ENCODE peak calls at places on chromosomes 11 and 22, in five cellular contexts. P is A549, A is dorsolateral prefrontal cortex, Q is Peyer's patch, M is transverse colon. U is an unnamed sample.

GRCh38 chr22:23692598-23693291 is 1.9 kb downstream of the RGL4 start:
- DNase-seq in Q (peak), P (no peak), A (no peak), M (no peak), U (no peak)

GRCh38 chr11:13045734-13046133 is 36.6 kb downstream of the RASSF10 start:
- DNase-seq in P (no peak), M (no peak), A (peak), Q (no peak), U (no peak)

GRCh38 chr11:9765320-9766101 is 101.6 kb downstream of the SWAP70 start:
- DNase-seq in M (no peak), Q (no peak), P (no peak), A (no peak), U (no peak)

GRCh38 chr11:103926990-103927389 is 109.5 kb upstream of the DDI1 start:
- DNase-seq in P (no peak), M (no peak), A (no peak), Q (no peak), U (no peak)

GRCh38 chr11:128867277-128867676 is at the start of gene KCNJ1:
- DNase-seq in Q (no peak), A (no peak), M (no peak), P (no peak), U (no peak)

GRCh38 chr11:59802639-59803176 is 7.9 kb downstream of the MRPL16 start:
- DNase-seq in P (no peak), A (peak), M (no peak), Q (no peak), U (peak)

GRCh38 chr11:77557553-77557952 is 32.2 kb upstream of the AQP11 start:
- DNase-seq in M (no peak), Q (no peak), A (peak), P (no peak), U (no peak)

GRCh38 chr11:46345881-46346484 is 1.3 kb upstream of the DGKZ start:
- DNase-seq in A (no peak), Q (no peak), P (no peak), M (no peak), U (no peak)

GRCh38 chr11:75706260-75706729 is 11.3 kb upstream of the MOGAT2 start:
- DNase-seq in M (peak), Q (peak), A (peak), P (peak), U (peak)

GRCh38 chr11:132486060-132486459 is 1046.2 kb downstream of the OPCML start:
- DNase-seq in A (no peak), M (no peak), P (no peak), Q (no peak), U (no peak)

GRCh38 chr22:26547426-26547825 is 35.2 kb upstream of the TFIP11 start:
- DNase-seq in P (no peak), A (no peak), M (no peak), Q (no peak), U (no peak)

GRCh38 chr11:360326-361280 is 8.7 kb upstream of the B4GALNT4 start:
- DNase-seq in M (no peak), A (no peak), P (no peak), Q (peak), U (no peak)

GRCh38 chr22:38865201-38866023 is 6.6 kb downstream of the CBX6 start:
- DNase-seq in P (no peak), Q (no peak), A (no peak), M (no peak), U (no peak)

GRCh38 chr11:123491241-123491640 is 61.2 kb downstream of the GRAMD1B start:
- DNase-seq in A (no peak), Q (no peak), P (no peak), M (no peak), U (no peak)

GRCh38 chr22:46146329-46146728 is 4.0 kb upstream of the PPARA start:
- DNase-seq in A (no peak), M (no peak), P (no peak), Q (no peak), U (no peak)

GRCh38 chr11:69913591-69914285 is 94.5 kb upstream of the FGF3 start:
- DNase-seq in Q (peak), P (no peak), A (no peak), M (no peak), U (no peak)

GRCh38 chr11:114832532-114833125 is 154.3 kb downstream of the NXPE2 start:
- DNase-seq in P (no peak), A (no peak), Q (no peak), M (no peak), U (no peak)

GRCh38 chr11:14742849-14743248 is 99.2 kb downstream of the PDE3B start:
- DNase-seq in Q (no peak), M (no peak), P (no peak), A (no peak), U (no peak)

GRCh38 chr11:68115285-68115684 is 5.9 kb downstream of the CHKA start:
- DNase-seq in Q (no peak), A (no peak), P (no peak), M (no peak), U (no peak)

GRCh38 chr11:61007383-61007970 is 36.0 kb downstream of the CD6 start:
- DNase-seq in P (no peak), Q (no peak), A (peak), M (peak), U (peak)

GRCh38 chr11:78476066-78476465 is 58.4 kb upstream of the GAB2 start:
- DNase-seq in P (no peak), M (no peak), A (no peak), Q (no peak), U (no peak)

GRCh38 chr11:67615455-67616430 is 9.0 kb downstream of the NDUFV1 start:
- DNase-seq in M (peak), P (peak), A (no peak), Q (peak), U (peak)

GRCh38 chr22:19868333-19868732 is 13.7 kb upstream of the GNB1L start:
- DNase-seq in A (no peak), M (no peak), Q (peak), P (no peak), U (no peak)

GRCh38 chr11:19713221-19714092 is 820 bp downstream of the NAV2 start:
- DNase-seq in Q (no peak), M (no peak), P (no peak), A (no peak), U (peak)

GRCh38 chr11:129278586-129279319 is 86.6 kb upstream of the ARHGAP32 start:
- DNase-seq in P (no peak), A (no peak), M (peak), Q (peak), U (peak)

GRCh38 chr22:37267128-37267587 is 15.2 kb upstream of the CYTH4 start:
- DNase-seq in P (peak), A (no peak), M (peak), Q (peak), U (peak)

GRCh38 chr11:11589385-11589890 is 32.4 kb downstream of the GALNT18 start:
- DNase-seq in Q (no peak), P (no peak), A (no peak), M (no peak), U (no peak)

GRCh38 chr22:41821449-41822030 is 11.4 kb upstream of the SREBF2 start:
- DNase-seq in Q (no peak), P (no peak), M (no peak), A (no peak), U (no peak)

GRCh38 chr11:69644071-69644961 is 3.4 kb downstream of the CCND1 start:
- DNase-seq in A (no peak), Q (peak), M (peak), P (peak), U (peak)

GRCh38 chr11:47264119-47264915 is 5.6 kb upstream of the MADD start:
- DNase-seq in A (no peak), P (no peak), M (no peak), Q (no peak), U (no peak)

GRCh38 chr22:30873086-30873650 is 95.4 kb downstream of the MORC2 start:
- DNase-seq in A (no peak), M (peak), Q (no peak), P (no peak), U (peak)

GRCh38 chr11:19848219-19848618 is 135.6 kb downstream of the NAV2 start:
- DNase-seq in P (no peak), Q (no peak), A (no peak), M (no peak), U (no peak)

GRCh38 chr11:76156971-76157427 is 49.3 kb downstream of the WNT11 start:
- DNase-seq in P (no peak), M (no peak), A (no peak), Q (peak), U (no peak)

GRCh38 chr22:47835726-47836125 is 1073.3 kb downstream of the TBC1D22A start:
- DNase-seq in P (no peak), A (no peak), M (no peak), Q (no peak), U (no peak)

GRCh38 chr22:49965291-49966040 is 4.9 kb downstream of the PIM3 start:
- DNase-seq in Q (peak), M (peak), A (no peak), P (no peak), U (peak)

GRCh38 chr11:59292611-59293010 is 66.1 kb upstream of the OR5AN1 start:
- DNase-seq in M (no peak), Q (no peak), P (no peak), A (no peak), U (no peak)

GRCh38 chr11:131095501-131096185 is 179.4 kb upstream of the SNX19 start:
- DNase-seq in Q (no peak), A (no peak), P (no peak), M (no peak), U (no peak)

GRCh38 chr11:48210052-48210451 is 6.6 kb upstream of the OR4B1 start:
- DNase-seq in A (no peak), Q (no peak), M (no peak), P (peak), U (no peak)

GRCh38 chr22:17264321-17265052 is 45.3 kb upstream of the ADA2 start:
- DNase-seq in P (no peak), Q (no peak), M (no peak), A (no peak), U (no peak)
- TF ChIP-seq CTCF in P (no peak), Q (no peak), M (no peak), A (no peak), U (no peak)

DNA sequence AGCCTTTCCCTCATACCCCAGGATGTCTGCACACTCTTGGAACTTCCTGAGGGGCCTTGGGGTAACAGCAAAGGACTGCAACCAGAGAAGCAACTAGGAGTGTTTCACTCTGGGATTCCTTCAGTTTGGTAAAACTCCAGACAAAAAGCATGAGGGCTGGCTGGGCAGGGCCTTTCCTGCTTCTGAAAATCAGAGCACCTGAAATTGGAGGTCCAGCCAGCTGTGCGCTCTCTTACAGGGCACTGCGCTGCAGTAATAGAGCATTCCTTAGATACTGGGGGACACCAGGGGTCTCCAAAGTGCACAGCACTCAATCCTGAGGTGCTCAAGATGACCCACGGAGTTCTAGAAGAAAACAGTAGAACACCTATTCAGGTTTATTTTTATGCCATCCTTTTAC is 49.7 kb downstream of the PLEKHA7 start:
- DNase-seq in P (no peak), Q (no peak), A (no peak), M (no peak), U (no peak)
- H3K27ac ChIP-seq in P (no peak), Q (no peak), A (no peak), M (no peak), U (no peak)

GRCh38 chr11:2690596-2691354 is 9.0 kb downstream of the KCNQ1OT1 start:
- DNase-seq in A (no peak), M (no peak), Q (peak), P (no peak), U (no peak)
- TF ChIP-seq CTCF in A (no peak), M (no peak), Q (no peak), P (no peak), U (no peak)

GRCh38 chr11:116267146-116267545 is 505.6 kb downstream of the BUD13 start:
- DNase-seq in M (no peak), Q (no peak), A (no peak), P (no peak), U (no peak)

GRCh38 chr11:116262370-116262769 is 510.4 kb downstream of the BUD13 start:
- DNase-seq in P (no peak), M (no peak), A (no peak), Q (no peak), U (no peak)

GRCh38 chr11:116263020-116263419 is 509.8 kb downstream of the BUD13 start:
- DNase-seq in A (no peak), M (no peak), P (no peak), Q (no peak), U (no peak)

GRCh38 chr11:116261616-116262015 is 511.2 kb downstream of the BUD13 start:
- DNase-seq in A (no peak), P (no peak), Q (no peak), M (no peak), U (no peak)

DNA sequence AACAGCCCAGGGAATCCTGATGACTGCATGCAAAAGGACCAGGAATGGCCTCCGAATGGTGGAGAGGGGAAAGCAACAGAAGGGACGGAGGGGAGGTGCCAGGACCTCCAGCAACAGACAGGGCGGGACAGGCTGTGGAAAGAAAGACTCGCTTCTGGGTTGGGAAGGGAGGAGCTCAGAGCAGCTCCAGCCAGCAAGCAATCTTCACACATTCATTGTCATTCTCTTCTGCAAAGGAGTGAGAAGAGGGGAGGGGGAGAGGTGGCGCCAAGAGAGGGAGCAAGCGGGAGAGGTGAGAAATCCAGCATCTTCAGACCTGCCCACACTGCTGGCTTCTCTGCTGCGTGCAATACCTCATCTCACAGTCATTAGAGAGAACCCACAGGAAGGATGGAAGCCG is 509.0 kb downstream of the BUD13 start:
- DNase-seq in A (no peak), P (no peak), M (no peak), Q (no peak), U (no peak)
- H3K27ac ChIP-seq in A (no peak), P (no peak), M (no peak), Q (no peak), U (no peak)

DNA sequence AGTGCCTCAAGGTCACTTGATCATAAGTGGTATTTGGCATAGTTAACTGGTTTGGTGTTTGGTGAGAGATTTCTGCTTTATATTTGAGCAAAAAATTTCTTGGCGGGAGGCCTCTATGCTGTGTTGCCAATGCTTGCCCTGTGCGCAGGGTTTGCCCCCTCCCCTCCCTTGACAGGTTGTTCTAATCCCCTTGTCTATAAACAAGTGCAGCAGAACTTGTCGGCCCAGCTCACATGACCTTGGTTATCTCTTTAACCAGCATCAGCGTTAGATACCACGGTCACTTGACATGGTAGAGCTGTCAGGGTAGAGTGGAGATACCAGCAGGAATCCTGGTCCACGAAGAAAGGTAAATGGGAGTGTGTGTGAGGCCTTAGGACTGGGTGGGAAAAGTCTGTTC is 35.6 kb downstream of the MARK2 start:
- DNase-seq in A (no peak), M (no peak), P (no peak), Q (peak), U (peak)
- TF ChIP-seq CTCF in A (no peak), M (no peak), P (no peak), Q (no peak), U (no peak)